ENCODE peak calls at places on chromosomes 4 and X, in four cellular contexts. One of them, this sample, is unnamed.

GRCh38 chr4:94595880-94596483 is 144.2 kb downstream of the PDLIM5 start:
- DNase-seq in naive thymus-derived CD8-positive, alpha-beta T cell: peak
- DNase-seq in stimulated activated CD4-positive, alpha-beta T cell treated with anti-CD3 and anti-CD28 coated beads, Interleukin-4, amount 100 ng/mL, for 1 hour: no peak
- DNase-seq in HCT116: peak
- DNase-seq in this sample: no peak

GRCh38 chrX:119391279-119391678 is 7.9 kb upstream of the SLC25A43 start:
- DNase-seq in naive thymus-derived CD8-positive, alpha-beta T cell: no peak
- DNase-seq in HCT116: peak
- DNase-seq in stimulated activated CD4-positive, alpha-beta T cell treated with anti-CD3 and anti-CD28 coated beads, Interleukin-4, amount 100 ng/mL, for 1 hour: no peak
- DNase-seq in this sample: no peak

GRCh38 chr4:173217727-173218126 is 49.1 kb downstream of the GALNT7 start:
- DNase-seq in stimulated activated CD4-positive, alpha-beta T cell treated with anti-CD3 and anti-CD28 coated beads, Interleukin-4, amount 100 ng/mL, for 1 hour: no peak
- DNase-seq in HCT116: no peak
- DNase-seq in naive thymus-derived CD8-positive, alpha-beta T cell: no peak
- DNase-seq in this sample: no peak

GRCh38 chr4:81221303-81222081 is 6.5 kb upstream of the PRKG2 start:
- DNase-seq in naive thymus-derived CD8-positive, alpha-beta T cell: no peak
- DNase-seq in HCT116: no peak
- DNase-seq in stimulated activated CD4-positive, alpha-beta T cell treated with anti-CD3 and anti-CD28 coated beads, Interleukin-4, amount 100 ng/mL, for 1 hour: no peak
- DNase-seq in this sample: no peak

GRCh38 chrX:99857455-99857854 is 552.6 kb downstream of the PCDH19 start:
- DNase-seq in stimulated activated CD4-positive, alpha-beta T cell treated with anti-CD3 and anti-CD28 coated beads, Interleukin-4, amount 100 ng/mL, for 1 hour: no peak
- DNase-seq in naive thymus-derived CD8-positive, alpha-beta T cell: no peak
- DNase-seq in HCT116: no peak
- DNase-seq in this sample: no peak

GRCh38 chr4:175413561-175413960 is 398.5 kb downstream of the GPM6A start:
- DNase-seq in stimulated activated CD4-positive, alpha-beta T cell treated with anti-CD3 and anti-CD28 coated beads, Interleukin-4, amount 100 ng/mL, for 1 hour: no peak
- DNase-seq in naive thymus-derived CD8-positive, alpha-beta T cell: no peak
- DNase-seq in HCT116: no peak
- DNase-seq in this sample: peak

GRCh38 chr4:164212134-164212533 is 541.8 kb upstream of the SMIM31 start:
- DNase-seq in HCT116: no peak
- DNase-seq in stimulated activated CD4-positive, alpha-beta T cell treated with anti-CD3 and anti-CD28 coated beads, Interleukin-4, amount 100 ng/mL, for 1 hour: no peak
- DNase-seq in naive thymus-derived CD8-positive, alpha-beta T cell: no peak
- DNase-seq in this sample: no peak

GRCh38 chrX:46637937-46638336 is 64.4 kb downstream of the CHST7 start:
- DNase-seq in stimulated activated CD4-positive, alpha-beta T cell treated with anti-CD3 and anti-CD28 coated beads, Interleukin-4, amount 100 ng/mL, for 1 hour: no peak
- DNase-seq in HCT116: no peak
- DNase-seq in naive thymus-derived CD8-positive, alpha-beta T cell: no peak
- DNase-seq in this sample: no peak

GRCh38 chr4:147362868-147363440 is 117.9 kb upstream of the EDNRA start:
- DNase-seq in naive thymus-derived CD8-positive, alpha-beta T cell: no peak
- DNase-seq in HCT116: no peak
- DNase-seq in stimulated activated CD4-positive, alpha-beta T cell treated with anti-CD3 and anti-CD28 coated beads, Interleukin-4, amount 100 ng/mL, for 1 hour: no peak
- DNase-seq in this sample: no peak

GRCh38 chrX:97446298-97446882 is 562.7 kb downstream of the RPA4 start:
- DNase-seq in naive thymus-derived CD8-positive, alpha-beta T cell: no peak
- DNase-seq in HCT116: no peak
- DNase-seq in stimulated activated CD4-positive, alpha-beta T cell treated with anti-CD3 and anti-CD28 coated beads, Interleukin-4, amount 100 ng/mL, for 1 hour: no peak
- DNase-seq in this sample: no peak

GRCh38 chrX:13747836-13748235 is 13.3 kb downstream of the OFD1 start:
- DNase-seq in HCT116: peak
- DNase-seq in naive thymus-derived CD8-positive, alpha-beta T cell: peak
- DNase-seq in stimulated activated CD4-positive, alpha-beta T cell treated with anti-CD3 and anti-CD28 coated beads, Interleukin-4, amount 100 ng/mL, for 1 hour: peak
- DNase-seq in this sample: peak

GRCh38 chr4:112253382-112254000 is 21.9 kb downstream of the AP1AR start:
- DNase-seq in stimulated activated CD4-positive, alpha-beta T cell treated with anti-CD3 and anti-CD28 coated beads, Interleukin-4, amount 100 ng/mL, for 1 hour: no peak
- DNase-seq in HCT116: no peak
- DNase-seq in naive thymus-derived CD8-positive, alpha-beta T cell: no peak
- DNase-seq in this sample: no peak

GRCh38 chr4:138401330-138401729 is 159.2 kb upstream of the SLC7A11 start:
- DNase-seq in HCT116: no peak
- DNase-seq in naive thymus-derived CD8-positive, alpha-beta T cell: no peak
- DNase-seq in stimulated activated CD4-positive, alpha-beta T cell treated with anti-CD3 and anti-CD28 coated beads, Interleukin-4, amount 100 ng/mL, for 1 hour: no peak
- DNase-seq in this sample: no peak

GRCh38 chrX:74207539-74207938 is 96.4 kb upstream of the ZCCHC13 start:
- DNase-seq in HCT116: no peak
- DNase-seq in stimulated activated CD4-positive, alpha-beta T cell treated with anti-CD3 and anti-CD28 coated beads, Interleukin-4, amount 100 ng/mL, for 1 hour: no peak
- DNase-seq in naive thymus-derived CD8-positive, alpha-beta T cell: no peak
- DNase-seq in this sample: no peak

GRCh38 chr4:105503484-105503883 is 29.6 kb upstream of the PPA2 start:
- DNase-seq in stimulated activated CD4-positive, alpha-beta T cell treated with anti-CD3 and anti-CD28 coated beads, Interleukin-4, amount 100 ng/mL, for 1 hour: no peak
- DNase-seq in HCT116: no peak
- DNase-seq in naive thymus-derived CD8-positive, alpha-beta T cell: no peak
- DNase-seq in this sample: no peak

GRCh38 chr4:73988096-73988495 is at the start of gene PPBP:
- DNase-seq in stimulated activated CD4-positive, alpha-beta T cell treated with anti-CD3 and anti-CD28 coated beads, Interleukin-4, amount 100 ng/mL, for 1 hour: no peak
- DNase-seq in HCT116: no peak
- DNase-seq in naive thymus-derived CD8-positive, alpha-beta T cell: no peak
- DNase-seq in this sample: no peak

GRCh38 chr4:146654648-146654975 is 15.9 kb downstream of the POU4F2 start:
- DNase-seq in naive thymus-derived CD8-positive, alpha-beta T cell: no peak
- DNase-seq in HCT116: no peak
- DNase-seq in stimulated activated CD4-positive, alpha-beta T cell treated with anti-CD3 and anti-CD28 coated beads, Interleukin-4, amount 100 ng/mL, for 1 hour: no peak
- DNase-seq in this sample: no peak

GRCh38 chrX:69507500-69507789 is 3.3 kb downstream of the NALF2 start:
- DNase-seq in HCT116: no peak
- DNase-seq in naive thymus-derived CD8-positive, alpha-beta T cell: no peak
- DNase-seq in stimulated activated CD4-positive, alpha-beta T cell treated with anti-CD3 and anti-CD28 coated beads, Interleukin-4, amount 100 ng/mL, for 1 hour: no peak
- DNase-seq in this sample: no peak

GRCh38 chr4:15894923-15895411 is 43.6 kb downstream of the FGFBP1 start:
- DNase-seq in HCT116: no peak
- DNase-seq in stimulated activated CD4-positive, alpha-beta T cell treated with anti-CD3 and anti-CD28 coated beads, Interleukin-4, amount 100 ng/mL, for 1 hour: no peak
- DNase-seq in naive thymus-derived CD8-positive, alpha-beta T cell: no peak
- DNase-seq in this sample: no peak

GRCh38 chrX:74534569-74535038 is 79.8 kb downstream of the RLIM start:
- DNase-seq in HCT116: no peak
- DNase-seq in stimulated activated CD4-positive, alpha-beta T cell treated with anti-CD3 and anti-CD28 coated beads, Interleukin-4, amount 100 ng/mL, for 1 hour: no peak
- DNase-seq in naive thymus-derived CD8-positive, alpha-beta T cell: no peak
- DNase-seq in this sample: no peak

GRCh38 chr4:79563218-79563617 is 155.2 kb upstream of the GK2 start:
- DNase-seq in HCT116: no peak
- DNase-seq in stimulated activated CD4-positive, alpha-beta T cell treated with anti-CD3 and anti-CD28 coated beads, Interleukin-4, amount 100 ng/mL, for 1 hour: no peak
- DNase-seq in naive thymus-derived CD8-positive, alpha-beta T cell: no peak
- DNase-seq in this sample: no peak

GRCh38 chr4:172997851-172998250 is 170.8 kb upstream of the GALNT7 start:
- DNase-seq in HCT116: no peak
- DNase-seq in stimulated activated CD4-positive, alpha-beta T cell treated with anti-CD3 and anti-CD28 coated beads, Interleukin-4, amount 100 ng/mL, for 1 hour: no peak
- DNase-seq in naive thymus-derived CD8-positive, alpha-beta T cell: no peak
- DNase-seq in this sample: no peak

GRCh38 chrX:115013705-115014104 is 3.7 kb downstream of the IL13RA2 start:
- DNase-seq in stimulated activated CD4-positive, alpha-beta T cell treated with anti-CD3 and anti-CD28 coated beads, Interleukin-4, amount 100 ng/mL, for 1 hour: no peak
- DNase-seq in HCT116: no peak
- DNase-seq in naive thymus-derived CD8-positive, alpha-beta T cell: no peak
- DNase-seq in this sample: no peak

GRCh38 chr4:76674995-76675394 is 222.9 kb downstream of the SOWAHB start:
- DNase-seq in HCT116: no peak
- DNase-seq in naive thymus-derived CD8-positive, alpha-beta T cell: no peak
- DNase-seq in stimulated activated CD4-positive, alpha-beta T cell treated with anti-CD3 and anti-CD28 coated beads, Interleukin-4, amount 100 ng/mL, for 1 hour: no peak
- DNase-seq in this sample: no peak

GRCh38 chrX:39855748-39856129 is 242.0 kb downstream of the BCOR start:
- DNase-seq in stimulated activated CD4-positive, alpha-beta T cell treated with anti-CD3 and anti-CD28 coated beads, Interleukin-4, amount 100 ng/mL, for 1 hour: peak
- DNase-seq in naive thymus-derived CD8-positive, alpha-beta T cell: peak
- DNase-seq in HCT116: peak
- DNase-seq in this sample: peak

GRCh38 chrX:23766650-23767551 is 16.1 kb upstream of the SAT1 start:
- DNase-seq in stimulated activated CD4-positive, alpha-beta T cell treated with anti-CD3 and anti-CD28 coated beads, Interleukin-4, amount 100 ng/mL, for 1 hour: no peak
- DNase-seq in naive thymus-derived CD8-positive, alpha-beta T cell: no peak
- DNase-seq in HCT116: no peak
- DNase-seq in this sample: no peak

GRCh38 chr4:20860878-20861277 is 160.6 kb downstream of the PACRGL start:
- DNase-seq in HCT116: no peak
- DNase-seq in stimulated activated CD4-positive, alpha-beta T cell treated with anti-CD3 and anti-CD28 coated beads, Interleukin-4, amount 100 ng/mL, for 1 hour: no peak
- DNase-seq in naive thymus-derived CD8-positive, alpha-beta T cell: no peak
- DNase-seq in this sample: no peak

GRCh38 chrX:53674581-53674980 is 11.9 kb downstream of the HUWE1 start:
- DNase-seq in stimulated activated CD4-positive, alpha-beta T cell treated with anti-CD3 and anti-CD28 coated beads, Interleukin-4, amount 100 ng/mL, for 1 hour: no peak
- DNase-seq in naive thymus-derived CD8-positive, alpha-beta T cell: no peak
- DNase-seq in HCT116: no peak
- DNase-seq in this sample: no peak

GRCh38 chr4:145061325-145061920 is 36.6 kb downstream of the ANAPC10 start:
- DNase-seq in naive thymus-derived CD8-positive, alpha-beta T cell: peak
- DNase-seq in HCT116: peak
- DNase-seq in stimulated activated CD4-positive, alpha-beta T cell treated with anti-CD3 and anti-CD28 coated beads, Interleukin-4, amount 100 ng/mL, for 1 hour: no peak
- DNase-seq in this sample: peak